ENCODE peak calls at places on chromosome 18, in four cellular contexts. One of them, this sample, is unnamed.
A peak's percentile ranks its signal among the peaks of the same experiment; 100 is the strongest.

GRCh38 chr18:55579888-55580287 is 8.1 kb downstream of the TCF4 start:
- DNase-seq in OCI-LY7: no peak
- DNase-seq in neuronal stem cell: no peak
- DNase-seq in spleen: no peak
- DNase-seq in this sample: no peak

GRCh38 chr18:11042247-11042646 is 107.1 kb downstream of the PIEZO2 start:
- DNase-seq in spleen: no peak
- DNase-seq in OCI-LY7: no peak
- DNase-seq in neuronal stem cell: no peak
- DNase-seq in this sample: no peak

GRCh38 chr18:70322928-70323327 is 34.1 kb downstream of the SOCS6 start:
- DNase-seq in OCI-LY7: no peak
- DNase-seq in neuronal stem cell: no peak
- DNase-seq in spleen: no peak
- DNase-seq in this sample: no peak

GRCh38 chr18:58064406-58064998 is 20.5 kb downstream of the NEDD4L start:
- DNase-seq in OCI-LY7: no peak
- DNase-seq in neuronal stem cell: no peak
- DNase-seq in spleen: no peak
- DNase-seq in this sample: no peak

GRCh38 chr18:9130806-9131205 is 5.8 kb upstream of the ANKRD12 start:
- DNase-seq in OCI-LY7: no peak
- DNase-seq in spleen: no peak
- DNase-seq in neuronal stem cell: no peak
- DNase-seq in this sample: no peak

GRCh38 chr18:52812834-52813233 is 472.8 kb downstream of the DCC start:
- DNase-seq in neuronal stem cell: no peak
- DNase-seq in spleen: no peak
- DNase-seq in OCI-LY7: no peak
- DNase-seq in this sample: no peak

GRCh38 chr18:74546007-74546406 is 11.7 kb downstream of the CNDP1 start:
- DNase-seq in spleen: no peak
- DNase-seq in OCI-LY7: no peak
- DNase-seq in neuronal stem cell: no peak
- DNase-seq in this sample: no peak

GRCh38 chr18:63237911-63238710 is 81.5 kb downstream of the BCL2 start:
- DNase-seq in OCI-LY7: no peak
- DNase-seq in spleen: no peak
- DNase-seq in neuronal stem cell: peak; percentile 75
- DNase-seq in this sample: peak; percentile 70

GRCh38 chr18:10490401-10491289 is 35.2 kb upstream of the NAPG start:
- DNase-seq in neuronal stem cell: no peak
- DNase-seq in spleen: peak; percentile 91
- DNase-seq in OCI-LY7: peak; percentile 95
- DNase-seq in this sample: no peak

GRCh38 chr18:26772691-26773090 is 92.8 kb downstream of the AQP4 start:
- DNase-seq in spleen: no peak
- DNase-seq in neuronal stem cell: no peak
- DNase-seq in OCI-LY7: no peak
- DNase-seq in this sample: no peak

GRCh38 chr18:2316686-2317308 is 254.5 kb downstream of the METTL4 start:
- DNase-seq in neuronal stem cell: no peak
- DNase-seq in spleen: no peak
- DNase-seq in OCI-LY7: no peak
- DNase-seq in this sample: no peak

GRCh38 chr18:379665-380356 is 112.0 kb upstream of the THOC1 start:
- DNase-seq in OCI-LY7: no peak
- DNase-seq in neuronal stem cell: no peak
- DNase-seq in spleen: no peak
- DNase-seq in this sample: peak; percentile 85

GRCh38 chr18:14948163-14948540 is 200.2 kb downstream of the ANKRD30B start:
- DNase-seq in spleen: no peak
- DNase-seq in neuronal stem cell: no peak
- DNase-seq in OCI-LY7: no peak
- DNase-seq in this sample: no peak

GRCh38 chr18:76490701-76491171 is 4.3 kb downstream of the ZNF516 start:
- DNase-seq in neuronal stem cell: no peak
- DNase-seq in OCI-LY7: no peak
- DNase-seq in spleen: peak; percentile 92
- DNase-seq in this sample: peak; percentile 82

GRCh38 chr18:25465152-25465790 is 113.3 kb upstream of the ZNF521 start:
- DNase-seq in OCI-LY7: no peak
- DNase-seq in spleen: no peak
- DNase-seq in neuronal stem cell: peak; percentile 54
- DNase-seq in this sample: no peak

GRCh38 chr18:3051718-3052410 is 38.9 kb upstream of the LPIN2 start:
- DNase-seq in spleen: no peak
- DNase-seq in neuronal stem cell: no peak
- DNase-seq in OCI-LY7: no peak
- DNase-seq in this sample: no peak

GRCh38 chr18:9630444-9630843 is 16.1 kb upstream of the PPP4R1 start:
- DNase-seq in neuronal stem cell: no peak
- DNase-seq in spleen: no peak
- DNase-seq in OCI-LY7: no peak
- DNase-seq in this sample: no peak

GRCh38 chr18:3152294-3152693 is 67.5 kb downstream of the MYOM1 start:
- DNase-seq in spleen: no peak
- DNase-seq in OCI-LY7: no peak
- DNase-seq in neuronal stem cell: no peak
- DNase-seq in this sample: no peak

GRCh38 chr18:3775996-3776395 is 326.0 kb downstream of the TGIF1 start:
- DNase-seq in OCI-LY7: no peak
- DNase-seq in neuronal stem cell: no peak
- DNase-seq in spleen: no peak
- DNase-seq in this sample: no peak

GRCh38 chr18:12422936-12423335 is 15.2 kb downstream of the PRELID3A start:
- DNase-seq in spleen: no peak
- DNase-seq in neuronal stem cell: no peak
- DNase-seq in OCI-LY7: peak; percentile 67
- DNase-seq in this sample: no peak

GRCh38 chr18:57901819-57902600 is 98.9 kb upstream of the ATP8B1 start:
- DNase-seq in OCI-LY7: no peak
- DNase-seq in neuronal stem cell: no peak
- DNase-seq in spleen: no peak
- DNase-seq in this sample: no peak

GRCh38 chr18:74774486-74774885 is 176.8 kb downstream of the ZNF407 start:
- DNase-seq in neuronal stem cell: no peak
- DNase-seq in spleen: no peak
- DNase-seq in OCI-LY7: no peak
- DNase-seq in this sample: no peak

GRCh38 chr18:34709631-34710429 is at the start of gene DTNA:
- DNase-seq in spleen: no peak
- DNase-seq in neuronal stem cell: peak; percentile 63
- DNase-seq in OCI-LY7: no peak
- DNase-seq in this sample: no peak

GRCh38 chr18:34710430-34711386 is 610 bp downstream of the DTNA start:
- DNase-seq in neuronal stem cell: no peak
- DNase-seq in spleen: no peak
- DNase-seq in OCI-LY7: no peak
- DNase-seq in this sample: no peak

GRCh38 chr18:34709104-34709503 is 994 bp upstream of the DTNA start:
- DNase-seq in spleen: no peak
- DNase-seq in OCI-LY7: no peak
- DNase-seq in neuronal stem cell: no peak
- DNase-seq in this sample: no peak

GRCh38 chr18:34704823-34705222 is 5.3 kb upstream of the DTNA start:
- DNase-seq in spleen: no peak
- DNase-seq in OCI-LY7: no peak
- DNase-seq in neuronal stem cell: no peak
- DNase-seq in this sample: no peak

GRCh38 chr18:34707670-34708069 is 2.4 kb upstream of the DTNA start:
- DNase-seq in OCI-LY7: no peak
- DNase-seq in neuronal stem cell: no peak
- DNase-seq in spleen: no peak
- DNase-seq in this sample: no peak
- H3K27ac ChIP-seq in OCI-LY7: no peak overlapping the region
- H3K27ac ChIP-seq in neuronal stem cell: no peak overlapping the region
- H3K27ac ChIP-seq in spleen: no peak overlapping the region
- H3K27ac ChIP-seq in this sample: no peak overlapping the region

GRCh38 chr18:23719634-23720201 is 30.5 kb downstream of the LAMA3 start:
- DNase-seq in spleen: no peak
- DNase-seq in neuronal stem cell: no peak
- DNase-seq in OCI-LY7: no peak
- DNase-seq in this sample: peak; percentile 65
- H3K27ac ChIP-seq in spleen: no peak overlapping the region
- H3K27ac ChIP-seq in neuronal stem cell: no peak overlapping the region
- H3K27ac ChIP-seq in OCI-LY7: no peak overlapping the region
- H3K27ac ChIP-seq in this sample: no peak overlapping the region

GRCh38 chr18:35060092-35060491 is 18.9 kb downstream of the MAPRE2 start:
- DNase-seq in spleen: no peak
- DNase-seq in neuronal stem cell: no peak
- DNase-seq in OCI-LY7: no peak
- DNase-seq in this sample: no peak

GRCh38 chr18:35062408-35062807 is 21.2 kb downstream of the MAPRE2 start:
- DNase-seq in spleen: no peak
- DNase-seq in OCI-LY7: no peak
- DNase-seq in neuronal stem cell: no peak
- DNase-seq in this sample: no peak

GRCh38 chr18:35063875-35064274 is 22.7 kb downstream of the MAPRE2 start:
- DNase-seq in OCI-LY7: no peak
- DNase-seq in spleen: no peak
- DNase-seq in neuronal stem cell: no peak
- DNase-seq in this sample: no peak

GRCh38 chr18:35059280-35059927 is 18.2 kb downstream of the MAPRE2 start:
- DNase-seq in OCI-LY7: no peak
- DNase-seq in spleen: no peak
- DNase-seq in neuronal stem cell: no peak
- DNase-seq in this sample: no peak

GRCh38 chr18:35064291-35064690 is 23.1 kb downstream of the MAPRE2 start:
- DNase-seq in OCI-LY7: no peak
- DNase-seq in neuronal stem cell: no peak
- DNase-seq in spleen: no peak
- DNase-seq in this sample: no peak
- H3K27ac ChIP-seq in OCI-LY7: no peak overlapping the region
- H3K27ac ChIP-seq in neuronal stem cell: no peak overlapping the region
- H3K27ac ChIP-seq in spleen: no peak overlapping the region
- H3K27ac ChIP-seq in this sample: no peak overlapping the region

GRCh38 chr18:59148192-59148591 is 8.5 kb downstream of the SEC11C start:
- DNase-seq in neuronal stem cell: no peak
- DNase-seq in spleen: no peak
- DNase-seq in OCI-LY7: no peak
- DNase-seq in this sample: no peak

GRCh38 chr18:59142274-59142673 is 2.6 kb downstream of the SEC11C start:
- DNase-seq in OCI-LY7: no peak
- DNase-seq in spleen: no peak
- DNase-seq in neuronal stem cell: no peak
- DNase-seq in this sample: no peak

GRCh38 chr18:59143441-59143840 is 3.8 kb downstream of the SEC11C start:
- DNase-seq in neuronal stem cell: no peak
- DNase-seq in spleen: no peak
- DNase-seq in OCI-LY7: no peak
- DNase-seq in this sample: no peak

GRCh38 chr18:59144483-59144882 is 4.8 kb downstream of the SEC11C start:
- DNase-seq in OCI-LY7: no peak
- DNase-seq in neuronal stem cell: no peak
- DNase-seq in spleen: no peak
- DNase-seq in this sample: no peak

DNA sequence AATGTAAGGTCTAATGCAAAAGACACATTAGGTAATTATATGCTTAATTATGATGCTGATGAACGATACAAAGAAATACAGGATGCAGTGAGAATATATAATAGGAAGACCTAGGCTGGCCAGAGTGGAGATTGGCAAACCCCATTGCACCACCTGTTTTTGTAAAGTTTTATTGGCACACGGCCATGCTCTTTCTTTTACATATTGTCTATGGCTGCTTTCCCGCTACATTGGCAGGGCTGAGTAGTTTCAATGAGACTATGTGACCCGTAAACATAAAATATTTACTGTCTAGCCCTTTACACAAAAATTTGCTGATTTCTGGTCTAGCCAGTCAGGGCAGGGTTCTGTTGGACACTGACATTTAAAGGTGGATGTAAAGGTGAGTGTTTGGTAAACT is 5.4 kb downstream of the SEC11C start:
- DNase-seq in OCI-LY7: no peak
- DNase-seq in spleen: no peak
- DNase-seq in neuronal stem cell: no peak
- DNase-seq in this sample: no peak
- H3K27ac ChIP-seq in OCI-LY7: no peak overlapping the region
- H3K27ac ChIP-seq in spleen: no peak overlapping the region
- H3K27ac ChIP-seq in neuronal stem cell: no peak overlapping the region
- H3K27ac ChIP-seq in this sample: no peak overlapping the region

GRCh38 chr18:35085450-35086032 is 44.3 kb downstream of the MAPRE2 start:
- DNase-seq in neuronal stem cell: no peak
- DNase-seq in spleen: no peak
- DNase-seq in OCI-LY7: no peak
- DNase-seq in this sample: no peak

GRCh38 chr18:35083174-35083712 is 42.0 kb downstream of the MAPRE2 start:
- DNase-seq in neuronal stem cell: no peak
- DNase-seq in OCI-LY7: no peak
- DNase-seq in spleen: no peak
- DNase-seq in this sample: no peak

GRCh38 chr18:35086704-35087103 is 45.5 kb downstream of the MAPRE2 start:
- DNase-seq in neuronal stem cell: no peak
- DNase-seq in spleen: no peak
- DNase-seq in OCI-LY7: no peak
- DNase-seq in this sample: no peak

GRCh38 chr18:35087726-35088125 is 46.5 kb downstream of the MAPRE2 start:
- DNase-seq in OCI-LY7: no peak
- DNase-seq in neuronal stem cell: no peak
- DNase-seq in spleen: no peak
- DNase-seq in this sample: no peak

GRCh38 chr18:35084494-35085449 is 43.6 kb downstream of the MAPRE2 start:
- DNase-seq in OCI-LY7: no peak
- DNase-seq in neuronal stem cell: no peak
- DNase-seq in spleen: no peak
- DNase-seq in this sample: no peak
- H3K27ac ChIP-seq in OCI-LY7: no peak overlapping the region
- H3K27ac ChIP-seq in neuronal stem cell: no peak overlapping the region
- H3K27ac ChIP-seq in spleen: no peak overlapping the region
- H3K27ac ChIP-seq in this sample: peak overlapping the region; percentile 63

DNA sequence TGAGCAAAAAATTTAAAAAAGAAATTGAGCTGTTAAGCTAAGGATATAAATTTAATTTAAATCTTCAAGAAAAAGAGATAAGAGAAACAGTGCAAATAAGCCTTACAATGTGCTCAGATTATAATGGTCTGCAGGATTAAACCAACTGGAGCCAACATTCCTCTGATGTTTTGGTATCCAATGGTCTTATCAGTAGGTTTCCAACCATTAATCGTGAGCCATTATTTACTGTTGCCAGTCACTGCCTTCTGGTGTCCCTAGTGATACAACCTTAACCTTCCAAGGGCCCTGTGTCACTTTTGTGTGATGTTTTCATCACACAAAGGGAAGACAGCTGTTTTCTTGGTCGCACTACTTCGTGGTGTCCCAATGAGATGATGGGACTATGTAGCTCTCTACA is 134.5 kb upstream of the CTAGE1 start:
- DNase-seq in neuronal stem cell: no peak
- DNase-seq in OCI-LY7: no peak
- DNase-seq in spleen: no peak
- DNase-seq in this sample: no peak
- H3K27ac ChIP-seq in neuronal stem cell: no peak overlapping the region
- H3K27ac ChIP-seq in OCI-LY7: no peak overlapping the region
- H3K27ac ChIP-seq in spleen: peak overlapping the region; percentile 63
- H3K27ac ChIP-seq in this sample: peak overlapping the region; percentile 43